ENCODE peak calls at places on chromosomes 6 and 20, in six cellular contexts. F, G, L, Y, U and Q are unnamed samples. For H3K4me1, the result is how much of the 10 kb centered on the place peaks cover.

GRCh38 chr6:151263967-151264366 is 24.2 kb downstream of the AKAP12 start:
- DNase-seq in G (peak), F (no peak), Y (no peak), L (no peak), U (no peak), Q (no peak)

GRCh38 chr20:54140927-54141566 is 32.7 kb downstream of the CYP24A1 start:
- DNase-seq in F (peak), G (no peak), U (no peak), L (no peak), Y (no peak), Q (no peak)

GRCh38 chr6:115643762-115644161 is 416.9 kb downstream of the FRK start:
- DNase-seq in L (no peak), Y (no peak), U (no peak), F (peak), G (no peak), Q (no peak)

GRCh38 chr6:84026721-84027164 is 6.8 kb upstream of the MRAP2 start:
- DNase-seq in Y (no peak), U (no peak), L (no peak), G (no peak), F (no peak), Q (no peak)

GRCh38 chr20:49115565-49115964 is 69.5 kb downstream of the CSE1L start:
- DNase-seq in Y (no peak), L (no peak), F (peak), G (no peak), U (no peak), Q (no peak)

GRCh38 chr6:44667226-44667625 is 279.7 kb downstream of the CDC5L start:
- DNase-seq in Y (no peak), G (peak), U (no peak), L (no peak), F (peak), Q (no peak)

GRCh38 chr20:19026901-19027644 is 185.4 kb upstream of the SLC24A3 start:
- DNase-seq in G (peak), F (no peak), Y (no peak), U (no peak), L (no peak), Q (no peak)

GRCh38 chr6:109455502-109456282 is at the start of gene MICAL1:
- DNase-seq in L (peak), Y (peak), G (peak), F (peak), U (peak), Q (peak)

GRCh38 chr6:39876826-39877225 is 57.4 kb downstream of the MOCS1 start:
- DNase-seq in U (no peak), L (no peak), F (no peak), Y (no peak), G (no peak), Q (no peak)

GRCh38 chr20:836188-836587 is 2.7 kb downstream of the FAM110A start:
- DNase-seq in L (no peak), U (no peak), G (no peak), Y (no peak), F (no peak), Q (no peak)

GRCh38 chr6:38284772-38285406 is 354.8 kb downstream of the BTBD9 start:
- DNase-seq in F (no peak), G (no peak), L (no peak), U (no peak), Y (no peak), Q (no peak)

GRCh38 chr20:64161595-64162238 is 2.5 kb upstream of the MYT1 start:
- DNase-seq in L (peak), G (peak), U (no peak), F (peak), Y (peak), Q (no peak)

GRCh38 chr20:50521709-50522674 is 11.8 kb downstream of the PTPN1 start:
- DNase-seq in Y (no peak), U (no peak), G (no peak), F (no peak), L (no peak), Q (no peak)
- H3K4me1 ChIP-seq in Y (half or more), U (half or more), G (under half), F (under half), L (under half), Q (half or more)

GRCh38 chr20:57677323-57677982 is 32.4 kb downstream of the PMEPA1 start:
- DNase-seq in F (no peak), G (no peak), U (no peak), Y (no peak), L (no peak), Q (no peak)
- H3K4me1 ChIP-seq in F (under half), G (half or more), U (under half), Y (under half), L (under half), Q (under half)

GRCh38 chr6:56789342-56789741 is 146.7 kb upstream of the DST start:
- DNase-seq in U (no peak), G (no peak), F (no peak), L (no peak), Y (no peak), Q (no peak)
- H3K4me1 ChIP-seq in U (under half), G (under half), F (under half), L (under half), Y (under half), Q (under half)

GRCh38 chr6:16132909-16133308 is 4.0 kb downstream of the MYLIP start:
- DNase-seq in G (no peak), L (no peak), Y (no peak), F (no peak), U (no peak), Q (no peak)

GRCh38 chr6:16136536-16137450 is 7.9 kb downstream of the MYLIP start:
- DNase-seq in L (peak), F (peak), U (peak), Y (peak), G (no peak), Q (no peak)

GRCh38 chr6:16136086-16136485 is 7.2 kb downstream of the MYLIP start:
- DNase-seq in U (peak), G (no peak), L (no peak), Y (peak), F (no peak), Q (peak)

GRCh38 chr6:16134430-16134829 is 5.5 kb downstream of the MYLIP start:
- DNase-seq in G (no peak), F (no peak), U (no peak), L (no peak), Y (no peak), Q (no peak)

DNA sequence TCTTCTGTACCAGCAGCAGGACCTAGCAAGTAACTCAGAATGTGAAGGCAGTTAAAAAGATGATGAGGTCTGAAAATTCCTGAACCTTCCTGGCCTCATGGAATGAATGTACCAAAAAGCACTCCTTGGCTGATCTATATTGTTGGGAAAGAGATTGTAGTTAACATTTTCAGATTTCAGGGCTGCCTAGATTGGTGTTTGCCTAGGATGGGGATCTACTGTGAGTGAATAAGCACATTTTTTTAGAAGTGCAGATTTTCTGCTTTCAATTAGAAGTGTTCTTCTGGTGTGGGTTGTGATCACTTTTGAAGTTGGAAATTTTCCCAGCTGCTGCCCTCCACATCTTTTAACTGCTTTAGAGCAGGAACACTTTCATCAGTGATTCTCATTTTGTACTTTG is 6.2 kb downstream of the MYLIP start:
- DNase-seq in Y (no peak), L (no peak), U (no peak), G (no peak), F (no peak), Q (no peak)
- H3K4me1 ChIP-seq in Y (half or more), L (under half), U (half or more), G (half or more), F (under half), Q (half or more)

DNA sequence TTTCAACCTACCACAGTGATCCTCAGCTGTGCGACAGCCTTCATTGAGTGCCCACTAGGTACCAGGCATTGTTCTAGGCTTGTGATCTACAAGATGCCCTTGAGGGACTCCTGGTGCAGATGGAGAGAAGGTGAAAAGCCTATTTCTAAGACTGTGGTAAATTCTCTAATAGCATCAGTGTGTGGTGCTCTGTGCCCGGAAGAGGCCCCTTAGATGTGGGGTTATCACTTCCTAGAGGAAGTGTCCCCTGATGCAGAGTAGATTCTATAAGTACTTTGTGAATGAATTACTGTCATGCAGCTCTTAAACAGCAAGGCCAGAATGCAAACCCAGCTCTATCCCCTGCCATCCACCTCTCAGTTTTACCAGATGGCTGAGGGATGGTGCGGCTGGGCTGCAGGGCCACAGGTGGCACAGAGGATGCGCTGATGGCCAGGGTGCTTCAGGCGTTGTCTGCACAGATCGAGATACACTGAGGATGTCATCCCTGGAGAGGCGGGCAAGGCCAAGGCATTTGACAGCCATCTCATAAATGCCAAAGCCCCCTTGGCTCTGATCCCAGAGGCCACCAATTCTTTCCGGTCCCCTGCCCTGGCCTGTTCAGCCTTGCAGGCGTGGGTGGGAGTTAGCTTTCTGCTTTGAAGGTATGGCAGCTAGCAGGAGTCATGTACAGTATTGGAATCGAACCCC is 96.7 kb downstream of the TOX2 start:
- DNase-seq in G (no peak), Y (no peak), F (no peak), L (no peak), U (no peak), Q (no peak)
- H3K4me1 ChIP-seq in G (under half), Y (under half), F (under half), L (under half), U (under half), Q (under half)

DNA sequence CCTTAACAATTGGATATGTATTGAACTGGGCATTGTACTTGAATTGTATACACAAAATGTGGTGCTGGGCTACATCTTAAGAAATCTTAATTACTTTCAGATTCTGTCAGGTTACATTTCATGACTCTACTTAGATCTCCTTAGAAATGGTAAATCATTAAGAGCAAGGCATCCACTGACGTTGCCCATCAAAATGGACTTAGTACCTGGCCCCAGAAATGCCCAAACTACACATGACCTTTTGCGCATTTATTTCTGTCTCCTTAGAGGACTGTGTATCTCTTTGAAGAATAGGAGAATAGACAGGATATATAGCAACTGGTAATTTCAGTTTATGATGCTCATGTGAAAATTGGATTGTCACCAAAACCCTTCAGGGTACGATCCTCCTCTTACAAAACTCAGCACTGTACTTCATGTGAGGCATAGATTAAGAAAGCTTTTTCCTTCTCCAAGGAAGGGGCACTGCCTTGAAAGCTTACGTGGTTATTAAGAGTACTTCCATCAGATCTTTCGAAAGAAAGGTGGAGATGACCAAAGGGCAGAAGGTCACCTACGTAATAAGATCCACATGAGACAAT is 61.5 kb upstream of the BMP2 start:
- DNase-seq in G (no peak), L (no peak), U (no peak), F (no peak), Y (no peak), Q (no peak)
- H3K4me1 ChIP-seq in G (under half), L (under half), U (under half), F (under half), Y (under half), Q (under half)

DNA sequence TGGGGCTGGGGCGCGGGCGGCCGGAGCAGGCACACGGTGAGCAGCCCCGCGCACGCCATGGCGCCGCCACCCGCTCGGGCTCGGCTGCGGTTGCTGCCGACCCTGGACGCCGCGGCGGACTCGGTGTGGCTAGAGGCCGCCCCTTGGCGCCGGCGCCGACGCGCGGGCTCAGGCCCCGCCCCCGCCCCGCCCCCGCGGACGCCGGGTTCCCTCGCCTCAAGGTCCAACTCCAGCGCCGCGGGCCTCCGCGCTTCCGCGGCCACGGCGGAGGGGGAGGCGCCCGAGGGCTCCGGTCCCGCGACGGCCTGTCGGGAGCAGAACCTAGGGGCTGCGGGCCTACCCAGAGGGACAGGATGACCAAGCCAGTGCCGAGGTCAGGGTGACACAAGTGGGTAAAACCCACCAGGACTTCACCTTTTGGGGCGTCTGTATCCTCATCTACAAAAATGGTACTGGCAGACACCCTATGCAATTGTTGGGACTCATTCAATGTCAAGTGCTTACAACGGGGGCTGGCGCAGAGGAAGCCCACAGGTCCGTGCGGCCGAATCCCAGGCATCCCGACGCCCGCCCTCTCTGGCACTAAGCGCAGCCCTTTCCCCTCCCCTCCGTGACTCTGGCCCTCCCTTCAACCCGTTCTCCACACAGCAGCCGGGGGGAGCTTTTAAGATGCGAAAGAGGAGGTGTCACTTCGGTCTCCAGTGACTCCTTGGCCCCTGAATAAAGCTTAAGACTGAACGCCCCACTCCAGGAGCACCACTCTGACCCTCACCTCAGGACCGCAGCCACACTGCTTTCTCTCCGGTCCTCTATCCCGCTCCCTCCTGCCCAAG is at the start of gene NECAB3:
- DNase-seq in U (peak), G (peak), Y (peak), L (peak), F (peak), Q (peak)
- H3K4me1 ChIP-seq in U (under half), G (under half), Y (under half), L (under half), F (under half), Q (under half)

DNA sequence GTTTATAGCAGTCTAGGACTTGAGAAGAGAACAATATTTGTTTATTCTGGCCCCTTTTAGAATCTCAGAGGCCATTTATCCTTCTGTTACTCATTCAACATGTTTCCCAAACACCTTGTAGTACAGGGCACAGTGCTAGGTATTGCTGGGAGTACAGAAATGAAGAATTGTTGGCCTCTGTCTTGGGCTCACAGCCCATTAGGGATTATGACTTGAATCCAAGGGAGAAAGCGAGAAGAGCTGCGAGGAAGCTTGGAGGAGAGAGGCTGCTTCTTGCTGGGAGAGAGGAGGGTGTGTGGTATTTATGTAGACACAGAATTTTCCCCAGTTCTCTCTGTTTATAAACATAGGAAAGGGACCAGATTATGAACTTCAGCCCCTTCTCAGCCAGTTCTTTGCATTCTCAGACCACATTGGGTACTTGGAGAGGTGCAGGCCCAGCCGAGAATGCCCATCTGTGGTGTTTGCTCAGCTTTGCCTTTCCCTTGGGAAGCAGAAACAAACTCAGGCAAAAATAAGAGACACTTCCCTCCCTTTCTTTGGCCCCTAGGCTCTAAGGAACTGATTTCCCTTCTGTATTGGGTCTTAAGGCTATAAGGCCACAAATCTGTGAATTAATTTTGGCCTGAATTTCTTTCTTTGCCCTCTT is 17.9 kb downstream of the CHMP4B start:
- DNase-seq in F (peak), Y (no peak), U (no peak), L (no peak), G (no peak), Q (no peak)
- H3K4me1 ChIP-seq in F (under half), Y (under half), U (under half), L (under half), G (under half), Q (under half)